ENCODE peak calls at places on chromosomes 13 and 19, in six cellular contexts. One of them, this sample, is unnamed.

GRCh38 chr19:43305642-43306041 is 36.3 kb upstream of the PSG9 start:
- DNase-seq in OCI-LY7: no peak
- DNase-seq in ascending aorta: no peak
- DNase-seq in iPS DF 6.9: no peak
- DNase-seq in mesenchymal stem cell: no peak
- DNase-seq in foreskin fibroblast: no peak
- DNase-seq in this sample: no peak

GRCh38 chr19:49874503-49875157 is 2.5 kb downstream of the AKT1S1 start:
- DNase-seq in OCI-LY7: no peak
- DNase-seq in ascending aorta: no peak
- DNase-seq in iPS DF 6.9: no peak
- DNase-seq in mesenchymal stem cell: no peak
- DNase-seq in foreskin fibroblast: no peak
- DNase-seq in this sample: no peak

GRCh38 chr13:103436057-103436654 is 369.9 kb upstream of the SLC10A2 start:
- DNase-seq in OCI-LY7: no peak
- DNase-seq in ascending aorta: no peak
- DNase-seq in iPS DF 6.9: peak
- DNase-seq in mesenchymal stem cell: no peak
- DNase-seq in foreskin fibroblast: no peak
- DNase-seq in this sample: no peak

GRCh38 chr13:110647365-110647737 is 32.0 kb downstream of the NAXD start:
- DNase-seq in OCI-LY7: no peak
- DNase-seq in ascending aorta: peak
- DNase-seq in iPS DF 6.9: no peak
- DNase-seq in mesenchymal stem cell: no peak
- DNase-seq in foreskin fibroblast: no peak
- DNase-seq in this sample: no peak

GRCh38 chr19:13984875-13985741 is 21.0 kb downstream of the RFX1 start:
- DNase-seq in OCI-LY7: peak
- DNase-seq in ascending aorta: no peak
- DNase-seq in iPS DF 6.9: no peak
- DNase-seq in mesenchymal stem cell: no peak
- DNase-seq in foreskin fibroblast: no peak
- DNase-seq in this sample: no peak

GRCh38 chr13:80341771-80342271 is 895 bp upstream of the SPRY2 start:
- DNase-seq in OCI-LY7: no peak
- DNase-seq in ascending aorta: peak
- DNase-seq in iPS DF 6.9: no peak
- DNase-seq in mesenchymal stem cell: peak
- DNase-seq in foreskin fibroblast: peak
- DNase-seq in this sample: no peak

GRCh38 chr13:87259479-87260083 is 411.6 kb upstream of the SLITRK5 start:
- DNase-seq in OCI-LY7: peak
- DNase-seq in ascending aorta: no peak
- DNase-seq in iPS DF 6.9: no peak
- DNase-seq in mesenchymal stem cell: peak
- DNase-seq in foreskin fibroblast: no peak
- DNase-seq in this sample: no peak

GRCh38 chr13:39415403-39415802 is 187.6 kb downstream of the LHFPL6 start:
- DNase-seq in OCI-LY7: peak
- DNase-seq in ascending aorta: peak
- DNase-seq in iPS DF 6.9: no peak
- DNase-seq in mesenchymal stem cell: peak
- DNase-seq in foreskin fibroblast: peak
- DNase-seq in this sample: peak

GRCh38 chr13:26482451-26483197 is 74.9 kb upstream of the WASF3 start:
- DNase-seq in OCI-LY7: peak
- DNase-seq in ascending aorta: peak
- DNase-seq in iPS DF 6.9: peak
- DNase-seq in mesenchymal stem cell: peak
- DNase-seq in foreskin fibroblast: peak
- DNase-seq in this sample: no peak

GRCh38 chr19:48835734-48836088 is 580 bp downstream of the HSD17B14 start:
- DNase-seq in OCI-LY7: peak
- DNase-seq in ascending aorta: peak
- DNase-seq in iPS DF 6.9: peak
- DNase-seq in mesenchymal stem cell: peak
- DNase-seq in foreskin fibroblast: peak
- DNase-seq in this sample: peak

GRCh38 chr19:48836089-48837017 is at the start of gene HSD17B14:
- DNase-seq in OCI-LY7: no peak
- DNase-seq in ascending aorta: peak
- DNase-seq in iPS DF 6.9: no peak
- DNase-seq in mesenchymal stem cell: peak
- DNase-seq in foreskin fibroblast: peak
- DNase-seq in this sample: peak

GRCh38 chr19:48833977-48834376 is 2.3 kb downstream of the HSD17B14 start:
- DNase-seq in OCI-LY7: no peak
- DNase-seq in ascending aorta: no peak
- DNase-seq in iPS DF 6.9: no peak
- DNase-seq in mesenchymal stem cell: no peak
- DNase-seq in foreskin fibroblast: no peak
- DNase-seq in this sample: no peak

GRCh38 chr19:48837586-48838191 is 1.4 kb upstream of the HSD17B14 start:
- DNase-seq in OCI-LY7: no peak
- DNase-seq in ascending aorta: no peak
- DNase-seq in iPS DF 6.9: no peak
- DNase-seq in mesenchymal stem cell: no peak
- DNase-seq in foreskin fibroblast: no peak
- DNase-seq in this sample: no peak

DNA sequence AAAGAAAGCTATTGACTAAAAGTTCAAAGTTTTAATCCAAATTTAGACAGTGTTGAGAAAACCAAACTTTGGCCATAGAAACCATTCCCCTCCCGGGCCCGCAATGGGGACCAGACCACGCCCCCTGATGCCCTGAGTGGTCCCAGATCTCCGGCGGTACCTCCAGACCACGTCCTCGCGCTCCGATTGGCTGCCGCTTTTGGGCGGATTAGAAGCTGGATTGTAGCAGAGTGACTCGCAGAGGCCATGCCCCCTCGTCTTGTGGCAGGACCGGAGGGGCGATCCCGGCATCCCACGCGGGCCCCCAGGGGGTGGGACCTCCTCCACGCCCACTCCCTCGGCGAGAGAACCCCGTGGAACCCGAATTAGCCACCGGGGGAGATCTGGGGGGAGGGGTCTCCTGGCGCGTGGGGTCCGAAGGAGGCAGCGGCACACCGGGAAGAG is 812 bp upstream of the HSD17B14 start:
- DNase-seq in OCI-LY7: peak
- DNase-seq in ascending aorta: peak
- DNase-seq in iPS DF 6.9: peak
- DNase-seq in mesenchymal stem cell: peak
- DNase-seq in foreskin fibroblast: peak
- DNase-seq in this sample: peak
- H3K4me3 ChIP-seq in OCI-LY7: peak
- H3K4me3 ChIP-seq in ascending aorta: peak
- H3K4me3 ChIP-seq in iPS DF 6.9: peak
- H3K4me3 ChIP-seq in mesenchymal stem cell: peak
- H3K4me3 ChIP-seq in foreskin fibroblast: peak
- H3K4me3 ChIP-seq in this sample: peak

DNA sequence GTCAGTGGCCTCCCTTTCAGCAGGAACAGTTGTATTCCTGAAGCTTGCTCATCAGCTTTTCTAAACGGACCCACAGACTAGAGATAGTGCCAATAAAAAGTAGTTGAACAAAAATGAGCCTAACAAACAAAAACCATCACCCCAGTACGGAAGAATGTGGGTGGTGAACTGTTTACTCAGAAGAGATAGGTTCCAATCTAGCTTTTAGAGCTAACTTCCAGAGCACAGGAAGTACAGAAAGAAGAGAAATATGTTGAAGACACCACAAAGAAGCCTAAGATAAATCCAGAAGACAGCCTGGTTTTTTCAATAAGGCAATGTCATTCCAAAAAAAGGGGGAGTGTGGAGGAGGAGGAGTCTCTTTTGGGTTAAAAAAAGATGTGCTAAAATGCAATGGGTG is 2.8 kb upstream of the LMO7 start:
- DNase-seq in OCI-LY7: no peak
- DNase-seq in ascending aorta: no peak
- DNase-seq in iPS DF 6.9: no peak
- DNase-seq in mesenchymal stem cell: peak
- DNase-seq in foreskin fibroblast: peak
- DNase-seq in this sample: no peak
- H3K4me3 ChIP-seq in OCI-LY7: no peak
- H3K4me3 ChIP-seq in ascending aorta: no peak
- H3K4me3 ChIP-seq in iPS DF 6.9: no peak
- H3K4me3 ChIP-seq in mesenchymal stem cell: no peak
- H3K4me3 ChIP-seq in foreskin fibroblast: no peak
- H3K4me3 ChIP-seq in this sample: no peak

GRCh38 chr13:74423434-74423833 is 289.2 kb upstream of the KLF12 start:
- DNase-seq in OCI-LY7: no peak
- DNase-seq in ascending aorta: no peak
- DNase-seq in iPS DF 6.9: no peak
- DNase-seq in mesenchymal stem cell: no peak
- DNase-seq in foreskin fibroblast: no peak
- DNase-seq in this sample: no peak
- H3K4me3 ChIP-seq in OCI-LY7: no peak
- H3K4me3 ChIP-seq in ascending aorta: no peak
- H3K4me3 ChIP-seq in iPS DF 6.9: no peak
- H3K4me3 ChIP-seq in mesenchymal stem cell: no peak
- H3K4me3 ChIP-seq in foreskin fibroblast: no peak
- H3K4me3 ChIP-seq in this sample: no peak

GRCh38 chr13:73733691-73734090 is 400.5 kb downstream of the KLF12 start:
- DNase-seq in OCI-LY7: no peak
- DNase-seq in ascending aorta: no peak
- DNase-seq in iPS DF 6.9: no peak
- DNase-seq in mesenchymal stem cell: no peak
- DNase-seq in foreskin fibroblast: no peak
- DNase-seq in this sample: no peak
- H3K4me3 ChIP-seq in OCI-LY7: no peak
- H3K4me3 ChIP-seq in ascending aorta: no peak
- H3K4me3 ChIP-seq in iPS DF 6.9: no peak
- H3K4me3 ChIP-seq in mesenchymal stem cell: no peak
- H3K4me3 ChIP-seq in foreskin fibroblast: no peak
- H3K4me3 ChIP-seq in this sample: no peak

DNA sequence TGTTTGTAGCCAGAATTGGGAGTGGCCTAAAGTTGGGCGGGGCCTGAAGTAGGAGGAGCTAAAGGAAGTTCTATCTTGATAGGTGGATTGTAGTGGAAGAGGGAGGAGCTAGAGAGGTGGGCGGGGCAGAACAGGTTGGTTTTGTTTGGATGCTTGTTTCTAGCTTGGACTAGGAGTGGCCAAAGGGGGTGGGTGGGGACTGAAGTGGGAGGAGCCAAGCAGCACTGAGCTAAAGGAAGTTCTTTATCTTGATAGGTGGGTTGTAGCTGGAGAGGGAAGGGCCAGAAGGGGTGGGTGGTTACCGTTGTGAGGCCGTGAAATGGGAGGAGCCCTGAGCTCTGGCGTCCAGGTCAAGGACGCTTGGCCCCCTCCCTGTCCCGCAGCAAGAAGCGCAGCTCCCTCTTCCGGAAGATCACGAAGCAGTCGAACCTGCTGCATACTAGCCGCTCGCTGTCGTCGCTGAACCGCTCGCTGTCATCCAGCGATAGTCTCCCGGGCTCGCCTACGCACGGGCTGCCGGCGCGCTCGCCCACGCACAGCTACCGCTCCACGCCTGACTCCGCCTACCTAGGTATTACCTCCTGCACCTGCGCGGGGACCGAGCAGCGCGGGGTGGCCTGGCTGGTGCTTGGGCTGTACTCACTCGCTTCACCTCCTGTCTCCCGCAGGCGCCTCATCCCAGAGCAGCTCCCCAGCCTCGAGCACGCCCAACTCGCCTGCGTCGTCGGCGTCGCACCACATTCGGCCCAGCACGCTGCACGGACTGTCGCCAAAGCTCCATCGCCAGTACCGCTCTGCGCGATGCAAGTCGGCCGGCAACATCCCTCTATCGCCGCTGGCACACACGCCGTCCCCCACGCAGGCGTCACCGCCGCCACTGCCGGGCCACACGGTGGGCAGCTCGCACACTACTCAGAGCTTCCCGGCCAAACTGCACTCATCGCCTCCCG is 8.0 kb downstream of the DNASE2 start:
- DNase-seq in OCI-LY7: peak
- DNase-seq in ascending aorta: no peak
- DNase-seq in iPS DF 6.9: no peak
- DNase-seq in mesenchymal stem cell: peak
- DNase-seq in foreskin fibroblast: peak
- DNase-seq in this sample: no peak
- H3K4me3 ChIP-seq in OCI-LY7: no peak
- H3K4me3 ChIP-seq in ascending aorta: peak
- H3K4me3 ChIP-seq in iPS DF 6.9: no peak
- H3K4me3 ChIP-seq in mesenchymal stem cell: peak
- H3K4me3 ChIP-seq in foreskin fibroblast: no peak
- H3K4me3 ChIP-seq in this sample: no peak

GRCh38 chr13:36130542-36131214 is 504 bp downstream of the DCLK1 start:
- DNase-seq in OCI-LY7: no peak
- DNase-seq in ascending aorta: peak
- DNase-seq in iPS DF 6.9: no peak
- DNase-seq in mesenchymal stem cell: no peak
- DNase-seq in foreskin fibroblast: peak
- DNase-seq in this sample: peak
- H3K4me3 ChIP-seq in OCI-LY7: no peak
- H3K4me3 ChIP-seq in ascending aorta: peak
- H3K4me3 ChIP-seq in iPS DF 6.9: peak
- H3K4me3 ChIP-seq in mesenchymal stem cell: peak
- H3K4me3 ChIP-seq in foreskin fibroblast: peak
- H3K4me3 ChIP-seq in this sample: peak

GRCh38 chr13:90375851-90376250 is 971.6 kb upstream of the MIR17HG start:
- DNase-seq in OCI-LY7: no peak
- DNase-seq in ascending aorta: no peak
- DNase-seq in iPS DF 6.9: no peak
- DNase-seq in mesenchymal stem cell: no peak
- DNase-seq in foreskin fibroblast: no peak
- DNase-seq in this sample: no peak

DNA sequence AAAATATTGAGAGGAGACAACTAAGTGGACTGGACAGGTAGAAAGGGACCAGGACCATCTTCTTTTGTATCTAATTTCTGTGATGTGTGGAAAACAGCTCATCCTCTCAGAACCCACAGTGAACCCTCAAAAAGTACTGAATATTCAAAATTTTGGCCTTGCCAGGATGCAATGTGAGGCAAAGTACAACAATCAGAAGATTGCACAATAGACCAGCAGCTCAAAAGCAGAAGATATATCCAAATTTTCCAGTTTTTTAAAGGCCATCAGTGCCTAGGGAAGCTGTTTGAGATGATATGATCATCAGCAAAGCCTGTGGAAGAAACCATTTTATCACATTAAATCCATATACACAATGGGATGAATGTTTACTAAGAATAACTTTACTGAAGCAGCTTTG is 973.3 kb upstream of the MIR17HG start:
- DNase-seq in OCI-LY7: no peak
- DNase-seq in ascending aorta: no peak
- DNase-seq in iPS DF 6.9: no peak
- DNase-seq in mesenchymal stem cell: no peak
- DNase-seq in foreskin fibroblast: no peak
- DNase-seq in this sample: no peak
- H3K4me3 ChIP-seq in OCI-LY7: no peak
- H3K4me3 ChIP-seq in ascending aorta: no peak
- H3K4me3 ChIP-seq in iPS DF 6.9: no peak
- H3K4me3 ChIP-seq in mesenchymal stem cell: no peak
- H3K4me3 ChIP-seq in foreskin fibroblast: no peak
- H3K4me3 ChIP-seq in this sample: no peak